ENCODE peak calls at places on chromosomes 11 and 22, in eight cellular contexts. K is A549, Z is H9, F is uterus, A is heart right ventricle, V is SK-N-SH, D is lung, T is tibial artery. H is an unnamed sample.

GRCh38 chr11:40292636-40293585 is 1166.5 kb downstream of the LRRC4C start:
- DNase-seq in K (peak; percentile 1), Z (no peak), F (peak; percentile 14), A (peak; percentile 10), V (peak; percentile 47), D (no peak), T (no peak), H (no peak)

GRCh38 chr11:10388096-10388495 is 67.0 kb upstream of the AMPD3 start:
- DNase-seq in K (no peak), Z (no peak), F (no peak), A (no peak), V (no peak), D (no peak), T (no peak), H (no peak)

GRCh38 chr22:16717699-16718558 is 107.3 kb downstream of the XKR3 start:
- DNase-seq in K (no peak), Z (no peak), F (no peak), A (no peak), V (no peak), D (no peak), T (no peak), H (no peak)

GRCh38 chr22:45544588-45545170 is 42.0 kb downstream of the FBLN1 start:
- DNase-seq in K (no peak), Z (no peak), F (no peak), A (no peak), V (no peak), D (no peak), T (no peak), H (no peak)

GRCh38 chr11:75142714-75143419 is 8.0 kb upstream of the SLCO2B1 start:
- DNase-seq in K (peak; percentile 93), Z (peak; percentile 83), F (peak; percentile 63), A (peak; percentile 68), V (peak; percentile 63), D (peak; percentile 65), T (peak; percentile 81), H (peak; percentile 87)

GRCh38 chr11:120554771-120555432 is 43.4 kb downstream of the GRIK4 start:
- DNase-seq in K (no peak), Z (peak; percentile 62), F (no peak), A (no peak), V (peak; percentile 71), D (no peak), T (no peak), H (no peak)

GRCh38 chr22:21816787-21817496 is 50.5 kb downstream of the MAPK1 start:
- DNase-seq in K (peak; percentile 48), Z (no peak), F (no peak), A (no peak), V (peak; percentile 20), D (no peak), T (no peak), H (no peak)

GRCh38 chr11:57599381-57599780 is 1.9 kb downstream of the SERPING1 start:
- DNase-seq in K (no peak), Z (no peak), F (no peak), A (no peak), V (no peak), D (no peak), T (no peak), H (no peak)

GRCh38 chr11:112380464-112380863 is 119.8 kb upstream of the PLET1 start:
- DNase-seq in K (no peak), Z (no peak), F (no peak), A (no peak), V (no peak), D (no peak), T (no peak), H (no peak)

GRCh38 chr11:124943242-124943641 is 7.4 kb upstream of the HEPACAM start:
- DNase-seq in K (no peak), Z (no peak), F (no peak), A (no peak), V (no peak), D (no peak), T (no peak), H (no peak)

GRCh38 chr11:119795231-119795630 is 66.2 kb upstream of the NECTIN1 start:
- DNase-seq in K (peak; percentile 10), Z (no peak), F (no peak), A (no peak), V (no peak), D (no peak), T (no peak), H (no peak)

GRCh38 chr11:59218893-59219292 is 6.2 kb upstream of the MPEG1 start:
- DNase-seq in K (no peak), Z (no peak), F (no peak), A (no peak), V (no peak), D (no peak), T (no peak), H (no peak)
- H3K27ac ChIP-seq in K (no peak overlapping the region), Z (no peak overlapping the region), F (no peak overlapping the region), A (no peak overlapping the region), V (no peak overlapping the region), D (no peak overlapping the region), T (no peak overlapping the region), H (no peak overlapping the region)

GRCh38 chr11:64772318-64773018 is 5.9 kb downstream of the SF1 start:
- DNase-seq in K (no peak), Z (no peak), F (no peak), A (no peak), V (no peak), D (no peak), T (no peak), H (no peak)
- H3K27ac ChIP-seq in K (no peak overlapping the region), Z (no peak overlapping the region), F (no peak overlapping the region), A (no peak overlapping the region), V (no peak overlapping the region), D (no peak overlapping the region), T (no peak overlapping the region), H (no peak overlapping the region)

DNA sequence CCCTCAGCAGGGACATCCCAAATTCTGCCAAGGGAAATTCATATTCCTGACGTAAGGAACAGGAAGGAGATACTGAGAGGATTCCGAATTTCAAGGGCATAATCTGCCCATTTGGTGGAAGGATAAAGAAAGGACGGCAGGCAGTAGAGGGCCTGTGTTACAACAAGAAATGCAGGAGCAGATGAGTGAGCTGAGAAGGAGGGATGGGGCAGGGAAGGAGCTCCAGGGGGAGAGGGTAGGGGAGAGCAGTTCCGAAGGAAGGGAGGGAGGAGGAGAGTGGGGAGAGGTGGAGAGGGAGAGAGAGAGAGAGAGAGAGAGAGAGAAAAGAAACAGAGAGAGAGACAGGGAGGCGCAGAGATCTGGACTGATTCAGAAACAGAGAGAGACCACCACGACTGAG is 851 bp downstream of the OPCML start:
- DNase-seq in K (no peak), Z (no peak), F (no peak), A (no peak), V (no peak), D (no peak), T (no peak), H (no peak)
- H3K27ac ChIP-seq in K (no peak overlapping the region), Z (no peak overlapping the region), F (no peak overlapping the region), A (no peak overlapping the region), V (no peak overlapping the region), D (no peak overlapping the region), T (no peak overlapping the region), H (no peak overlapping the region)

GRCh38 chr11:126318642-126319373 is 14.9 kb downstream of the DCPS start:
- DNase-seq in K (no peak), Z (no peak), F (peak; percentile 62), A (no peak), V (peak; percentile 46), D (peak; percentile 41), T (no peak), H (peak; percentile 71)
- H3K27ac ChIP-seq in K (no peak overlapping the region), Z (no peak overlapping the region), F (peak overlapping the region; percentile 90), A (peak overlapping the region; percentile 64), V (peak overlapping the region; percentile 78), D (peak overlapping the region; percentile 78), T (peak overlapping the region; percentile 84), H (peak overlapping the region; percentile 88)

GRCh38 chr22:36326178-36327161 is 61.3 kb downstream of the MYH9 start:
- DNase-seq in K (no peak), Z (no peak), F (no peak), A (no peak), V (no peak), D (no peak), T (peak; percentile 80), H (no peak)
- H3K27ac ChIP-seq in K (peak overlapping the region; percentile 96), Z (no peak overlapping the region), F (peak overlapping the region; percentile 95), A (peak overlapping the region; percentile 94), V (peak overlapping the region; percentile 31), D (peak overlapping the region; percentile 97), T (peak overlapping the region; percentile 95), H (peak overlapping the region; percentile 99)

GRCh38 chr11:122756417-122756816 is 81.9 kb upstream of the CRTAM start:
- DNase-seq in K (no peak), Z (no peak), F (no peak), A (no peak), V (no peak), D (no peak), T (no peak), H (peak; percentile 61)

GRCh38 chr11:122757201-122757600 is 81.1 kb upstream of the CRTAM start:
- DNase-seq in K (no peak), Z (no peak), F (no peak), A (no peak), V (no peak), D (no peak), T (no peak), H (no peak)

GRCh38 chr11:122758361-122758760 is 79.9 kb upstream of the CRTAM start:
- DNase-seq in K (no peak), Z (no peak), F (no peak), A (no peak), V (no peak), D (no peak), T (no peak), H (no peak)

GRCh38 chr11:122755941-122756340 is 82.4 kb upstream of the CRTAM start:
- DNase-seq in K (no peak), Z (no peak), F (no peak), A (no peak), V (no peak), D (no peak), T (no peak), H (no peak)

GRCh38 chr11:122758974-122759373 is 79.3 kb upstream of the CRTAM start:
- DNase-seq in K (no peak), Z (no peak), F (no peak), A (no peak), V (no peak), D (no peak), T (no peak), H (no peak)
- H3K27ac ChIP-seq in K (no peak overlapping the region), Z (no peak overlapping the region), F (no peak overlapping the region), A (no peak overlapping the region), V (no peak overlapping the region), D (no peak overlapping the region), T (no peak overlapping the region), H (no peak overlapping the region)